ENCODE peak calls at places on chromosomes 6 and 20, in six cellular contexts. One of them, this sample, is unnamed.

GRCh38 chr6:81169166-81169565 is 583.3 kb downstream of the TENT5A start:
- DNase-seq in GM23248: peak; percentile 27
- DNase-seq in thyroid gland: no peak
- DNase-seq in AG10803: peak; percentile 61
- DNase-seq in astrocyte of the spinal cord: peak; percentile 81
- DNase-seq in left ventricle myocardium inferior: no peak
- DNase-seq in this sample: no peak

GRCh38 chr6:134870677-134871498 is 79.0 kb downstream of the ALDH8A1 start:
- DNase-seq in AG10803: peak; percentile 65
- DNase-seq in thyroid gland: no peak
- DNase-seq in GM23248: no peak
- DNase-seq in left ventricle myocardium inferior: no peak
- DNase-seq in astrocyte of the spinal cord: peak; percentile 22
- DNase-seq in this sample: peak; percentile 96

GRCh38 chr6:110682460-110682853 is 132.8 kb downstream of the CDK19 start:
- DNase-seq in thyroid gland: peak; percentile 46
- DNase-seq in GM23248: peak; percentile 82
- DNase-seq in left ventricle myocardium inferior: no peak
- DNase-seq in astrocyte of the spinal cord: peak; percentile 85
- DNase-seq in AG10803: peak; percentile 79
- DNase-seq in this sample: peak; percentile 72

GRCh38 chr6:40338306-40338705 is 248.9 kb downstream of the LRFN2 start:
- DNase-seq in left ventricle myocardium inferior: no peak
- DNase-seq in AG10803: no peak
- DNase-seq in thyroid gland: no peak
- DNase-seq in GM23248: no peak
- DNase-seq in astrocyte of the spinal cord: no peak
- DNase-seq in this sample: no peak

GRCh38 chr6:106788761-106789160 is 159.4 kb downstream of the QRSL1 start:
- DNase-seq in GM23248: no peak
- DNase-seq in astrocyte of the spinal cord: no peak
- DNase-seq in thyroid gland: no peak
- DNase-seq in left ventricle myocardium inferior: no peak
- DNase-seq in AG10803: no peak
- DNase-seq in this sample: no peak

GRCh38 chr6:11493979-11494378 is 43.6 kb upstream of the TMEM170B start:
- DNase-seq in thyroid gland: peak; percentile 6
- DNase-seq in GM23248: peak; percentile 38
- DNase-seq in AG10803: no peak
- DNase-seq in astrocyte of the spinal cord: peak; percentile 28
- DNase-seq in left ventricle myocardium inferior: no peak
- DNase-seq in this sample: no peak

GRCh38 chr6:170292778-170293164 is 1.9 kb upstream of the DLL1 start:
- DNase-seq in left ventricle myocardium inferior: no peak
- DNase-seq in thyroid gland: no peak
- DNase-seq in GM23248: peak; percentile 49
- DNase-seq in AG10803: no peak
- DNase-seq in astrocyte of the spinal cord: no peak
- DNase-seq in this sample: no peak

GRCh38 chr6:107064579-107065065 is 36.6 kb downstream of the MTRES1 start:
- DNase-seq in thyroid gland: peak; percentile 56
- DNase-seq in left ventricle myocardium inferior: no peak
- DNase-seq in GM23248: peak; percentile 49
- DNase-seq in AG10803: peak; percentile 72
- DNase-seq in astrocyte of the spinal cord: peak; percentile 78
- DNase-seq in this sample: peak; percentile 79

GRCh38 chr6:56154076-56154475 is 93.3 kb downstream of the COL21A1 start:
- DNase-seq in thyroid gland: no peak
- DNase-seq in AG10803: no peak
- DNase-seq in left ventricle myocardium inferior: no peak
- DNase-seq in GM23248: no peak
- DNase-seq in astrocyte of the spinal cord: no peak
- DNase-seq in this sample: no peak

GRCh38 chr6:144482142-144482541 is 197.0 kb downstream of the UTRN start:
- DNase-seq in GM23248: peak; percentile 92
- DNase-seq in thyroid gland: peak; percentile 86
- DNase-seq in astrocyte of the spinal cord: peak; percentile 81
- DNase-seq in left ventricle myocardium inferior: peak; percentile 76
- DNase-seq in AG10803: peak; percentile 83
- DNase-seq in this sample: peak; percentile 58

GRCh38 chr20:24670981-24671380 is 201.6 kb downstream of the SYNDIG1 start:
- DNase-seq in left ventricle myocardium inferior: no peak
- DNase-seq in GM23248: no peak
- DNase-seq in AG10803: no peak
- DNase-seq in thyroid gland: no peak
- DNase-seq in astrocyte of the spinal cord: no peak
- DNase-seq in this sample: no peak

GRCh38 chr6:11212625-11213024 is 19.8 kb downstream of the NEDD9 start:
- DNase-seq in left ventricle myocardium inferior: peak; percentile 52
- DNase-seq in thyroid gland: no peak
- DNase-seq in AG10803: peak; percentile 74
- DNase-seq in GM23248: peak; percentile 84
- DNase-seq in astrocyte of the spinal cord: peak; percentile 69
- DNase-seq in this sample: no peak

GRCh38 chr6:120826253-120826652 is 508.0 kb downstream of the TBC1D32 start:
- DNase-seq in AG10803: no peak
- DNase-seq in astrocyte of the spinal cord: peak; percentile 17
- DNase-seq in thyroid gland: peak; percentile 65
- DNase-seq in GM23248: peak; percentile 10
- DNase-seq in left ventricle myocardium inferior: no peak
- DNase-seq in this sample: peak; percentile 12

GRCh38 chr20:47355489-47356219 is 845 bp downstream of the ZMYND8 start:
- DNase-seq in astrocyte of the spinal cord: peak; percentile 35
- DNase-seq in AG10803: no peak
- DNase-seq in thyroid gland: peak; percentile 60
- DNase-seq in GM23248: peak; percentile 28
- DNase-seq in left ventricle myocardium inferior: no peak
- DNase-seq in this sample: peak; percentile 48

GRCh38 chr6:68718379-68719073 is 83.4 kb downstream of the ADGRB3 start:
- DNase-seq in GM23248: peak; percentile 24
- DNase-seq in astrocyte of the spinal cord: peak; percentile 58
- DNase-seq in AG10803: peak; percentile 17
- DNase-seq in thyroid gland: no peak
- DNase-seq in left ventricle myocardium inferior: no peak
- DNase-seq in this sample: no peak

GRCh38 chr20:676315-676937 is 824 bp upstream of the SCRT2 start:
- DNase-seq in left ventricle myocardium inferior: no peak
- DNase-seq in GM23248: no peak
- DNase-seq in AG10803: no peak
- DNase-seq in thyroid gland: no peak
- DNase-seq in astrocyte of the spinal cord: no peak
- DNase-seq in this sample: no peak

GRCh38 chr6:104928141-104928540 is 28.8 kb upstream of the LIN28B start:
- DNase-seq in AG10803: no peak
- DNase-seq in left ventricle myocardium inferior: no peak
- DNase-seq in astrocyte of the spinal cord: no peak
- DNase-seq in thyroid gland: no peak
- DNase-seq in GM23248: no peak
- DNase-seq in this sample: no peak

DNA sequence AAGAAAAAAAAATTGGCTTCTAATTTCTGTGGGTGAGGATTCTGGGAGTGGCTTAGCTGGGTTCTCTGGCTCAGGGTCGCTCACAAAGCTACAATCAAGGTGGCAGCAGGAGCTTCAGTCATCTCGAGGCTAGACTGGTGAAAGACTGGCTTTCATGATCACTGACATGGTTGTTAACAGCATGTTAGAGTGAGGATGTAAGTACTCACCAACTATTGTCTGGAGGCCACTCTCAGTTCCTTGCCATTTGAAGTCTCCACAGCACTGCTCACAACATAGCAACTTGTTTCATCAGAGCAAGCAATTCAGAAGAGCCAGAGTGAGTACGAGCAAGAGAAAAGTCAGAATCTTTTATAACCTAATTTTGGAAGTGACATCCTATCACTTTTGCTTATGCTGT is 145.7 kb upstream of the PRSS16 start:
- DNase-seq in left ventricle myocardium inferior: no peak
- DNase-seq in thyroid gland: no peak
- DNase-seq in GM23248: no peak
- DNase-seq in astrocyte of the spinal cord: no peak
- DNase-seq in AG10803: no peak
- DNase-seq in this sample: no peak
- H3K4me3 ChIP-seq in left ventricle myocardium inferior: no peak overlapping the region
- H3K4me3 ChIP-seq in thyroid gland: no peak overlapping the region
- H3K4me3 ChIP-seq in GM23248: no peak overlapping the region
- H3K4me3 ChIP-seq in astrocyte of the spinal cord: no peak overlapping the region
- H3K4me3 ChIP-seq in AG10803: no peak overlapping the region
- H3K4me3 ChIP-seq in this sample: no peak overlapping the region

DNA sequence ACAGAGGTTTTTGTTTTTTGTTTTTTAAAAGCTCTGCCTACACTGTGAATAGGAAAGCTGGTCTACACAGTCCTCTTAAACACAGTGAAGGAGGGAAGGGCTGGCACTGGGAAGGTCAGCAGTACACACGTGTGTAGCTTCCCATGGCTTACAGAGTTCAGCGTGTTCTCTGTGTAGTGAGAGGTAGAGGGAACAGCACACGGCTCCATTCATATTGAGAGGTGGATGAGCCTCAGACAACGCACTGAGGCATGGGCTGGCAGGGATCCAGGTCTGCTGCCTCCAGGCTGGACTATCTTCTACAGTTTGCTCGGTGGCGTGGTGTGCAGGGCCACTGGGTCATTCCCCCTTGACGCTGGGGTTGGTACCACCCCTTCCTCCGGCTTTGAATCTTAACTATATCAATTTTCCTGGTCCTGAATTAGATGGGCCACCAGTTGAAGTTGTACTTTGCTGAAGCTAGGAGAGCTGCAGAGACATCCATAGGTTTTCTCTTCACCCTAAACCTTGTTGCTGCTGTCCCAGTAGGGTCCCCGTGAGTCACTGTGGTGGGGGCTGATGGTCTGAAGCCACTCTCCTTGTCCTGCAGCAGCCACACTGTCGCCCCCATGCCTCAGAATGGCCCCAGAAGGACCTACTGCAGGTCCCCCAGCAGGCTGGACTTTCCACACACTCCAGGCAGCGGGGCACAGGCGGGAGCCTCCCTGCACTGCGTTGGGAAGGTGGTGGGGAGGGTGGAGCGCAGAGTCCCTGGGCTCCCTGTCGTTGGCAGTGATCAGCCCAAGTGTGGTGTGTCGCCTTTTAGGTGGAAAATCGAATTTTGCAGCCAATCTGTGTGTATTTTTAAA is 2.0 kb downstream of the ARFGAP1 start:
- DNase-seq in astrocyte of the spinal cord: no peak
- DNase-seq in thyroid gland: no peak
- DNase-seq in left ventricle myocardium inferior: no peak
- DNase-seq in AG10803: no peak
- DNase-seq in GM23248: peak; percentile 76
- DNase-seq in this sample: no peak
- H3K4me3 ChIP-seq in astrocyte of the spinal cord: no peak overlapping the region
- H3K4me3 ChIP-seq in thyroid gland: no peak overlapping the region
- H3K4me3 ChIP-seq in left ventricle myocardium inferior: peak overlapping the region; percentile 98
- H3K4me3 ChIP-seq in AG10803: peak overlapping the region; percentile 90
- H3K4me3 ChIP-seq in GM23248: peak overlapping the region; percentile 100
- H3K4me3 ChIP-seq in this sample: no peak overlapping the region

DNA sequence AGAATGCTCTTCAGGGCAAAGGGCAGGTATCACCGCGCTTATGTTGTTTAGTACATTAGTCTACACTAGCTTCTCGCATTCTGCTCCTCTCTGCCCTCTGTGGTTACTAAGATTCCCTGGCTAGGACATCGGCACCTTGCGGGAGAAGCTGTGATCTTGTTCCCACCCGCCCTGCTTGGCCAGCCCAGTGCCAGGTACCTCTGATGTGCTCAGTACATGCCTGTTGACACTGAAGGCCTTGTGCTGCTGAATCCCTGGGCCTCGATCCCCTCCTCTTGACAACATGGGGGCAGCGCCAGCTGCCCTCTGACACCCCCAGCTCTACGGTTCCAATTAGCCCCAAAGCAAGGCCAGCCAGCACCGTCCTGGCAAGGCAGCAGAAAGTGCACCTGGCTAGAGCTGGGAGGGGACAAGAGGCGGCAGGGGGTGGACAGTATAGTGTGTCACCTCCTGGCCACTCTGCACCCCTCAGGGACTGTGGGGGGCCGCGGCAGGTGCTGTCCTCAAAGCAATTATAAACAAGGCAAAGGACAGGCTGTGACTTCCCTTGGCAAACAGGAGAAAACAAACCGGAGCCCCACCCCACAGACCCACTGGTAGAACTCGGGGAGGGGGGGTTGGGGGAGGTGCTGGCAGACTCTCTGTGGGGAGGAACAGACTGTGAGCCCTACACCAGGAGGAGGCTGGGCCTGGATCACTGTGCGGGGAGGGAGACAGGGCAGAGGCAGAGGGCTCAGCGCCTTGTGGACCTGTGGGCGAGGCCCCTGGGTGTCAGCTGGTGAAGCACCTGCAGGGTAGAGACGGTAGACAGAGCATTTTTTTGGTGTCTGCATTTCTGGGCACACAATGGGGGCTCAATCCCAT is 7.1 kb downstream of the TFEB start:
- DNase-seq in thyroid gland: peak; percentile 53
- DNase-seq in AG10803: no peak
- DNase-seq in astrocyte of the spinal cord: no peak
- DNase-seq in GM23248: no peak
- DNase-seq in left ventricle myocardium inferior: no peak
- DNase-seq in this sample: no peak
- H3K4me3 ChIP-seq in thyroid gland: no peak overlapping the region
- H3K4me3 ChIP-seq in AG10803: no peak overlapping the region
- H3K4me3 ChIP-seq in astrocyte of the spinal cord: no peak overlapping the region
- H3K4me3 ChIP-seq in GM23248: no peak overlapping the region
- H3K4me3 ChIP-seq in left ventricle myocardium inferior: no peak overlapping the region
- H3K4me3 ChIP-seq in this sample: no peak overlapping the region

DNA sequence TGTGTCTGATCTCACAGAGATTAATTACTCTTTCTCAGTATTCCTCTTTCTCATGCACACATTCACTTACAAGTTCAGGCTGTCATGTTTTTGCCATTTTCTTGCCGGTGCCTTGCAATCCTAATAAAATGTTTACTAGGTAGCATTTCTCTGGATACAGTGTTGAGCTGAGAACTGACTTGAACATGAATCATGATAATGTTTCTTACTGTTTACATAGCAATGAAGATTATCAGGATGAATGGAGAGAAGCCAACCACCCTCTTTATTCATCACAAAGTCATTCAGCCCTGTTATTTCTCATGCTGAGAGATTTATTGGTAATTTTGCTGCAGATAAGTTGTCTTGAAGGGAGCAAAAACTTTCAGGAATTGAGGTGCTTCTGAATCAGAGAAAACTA is 185.5 kb upstream of the ECI2 start:
- DNase-seq in GM23248: peak; percentile 93
- DNase-seq in AG10803: peak; percentile 93
- DNase-seq in left ventricle myocardium inferior: no peak
- DNase-seq in astrocyte of the spinal cord: peak; percentile 82
- DNase-seq in thyroid gland: no peak
- DNase-seq in this sample: no peak
- H3K4me3 ChIP-seq in GM23248: peak overlapping the region; percentile 4
- H3K4me3 ChIP-seq in AG10803: no peak overlapping the region
- H3K4me3 ChIP-seq in left ventricle myocardium inferior: no peak overlapping the region
- H3K4me3 ChIP-seq in astrocyte of the spinal cord: no peak overlapping the region
- H3K4me3 ChIP-seq in thyroid gland: no peak overlapping the region
- H3K4me3 ChIP-seq in this sample: no peak overlapping the region

DNA sequence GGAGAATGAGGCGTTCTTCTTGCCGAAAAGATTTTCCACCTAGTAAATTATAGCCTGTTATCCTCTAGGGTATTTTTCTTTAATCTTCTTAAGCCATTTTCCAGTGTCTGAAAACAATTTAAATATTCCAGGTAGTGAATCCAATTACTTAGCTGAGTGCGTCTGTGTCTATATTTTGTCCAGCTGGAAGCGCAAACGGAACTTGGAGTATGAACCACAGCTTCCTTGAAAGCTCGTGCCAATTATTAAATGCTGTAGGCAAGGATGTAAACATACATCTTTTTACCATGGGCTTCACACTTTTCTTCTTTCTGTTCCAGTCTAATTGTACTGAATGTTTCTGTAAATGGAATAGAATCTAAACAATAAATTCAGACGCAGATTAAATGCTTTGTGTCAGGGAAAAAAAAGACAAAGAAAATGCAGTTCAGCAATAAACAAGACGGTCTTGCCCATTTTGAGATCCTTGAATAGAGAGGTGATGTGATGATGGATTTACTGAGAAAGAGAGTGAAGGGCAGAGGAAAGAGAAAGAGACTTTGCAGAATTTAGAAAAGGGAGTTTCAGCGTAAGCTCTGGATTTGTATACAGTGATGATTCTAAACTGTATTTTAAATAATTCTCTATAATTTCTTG is 1.9 kb downstream of the PLCB1 start:
- DNase-seq in AG10803: no peak
- DNase-seq in astrocyte of the spinal cord: no peak
- DNase-seq in left ventricle myocardium inferior: no peak
- DNase-seq in thyroid gland: no peak
- DNase-seq in GM23248: no peak
- DNase-seq in this sample: no peak
- H3K4me3 ChIP-seq in AG10803: peak overlapping the region; percentile 66
- H3K4me3 ChIP-seq in astrocyte of the spinal cord: no peak overlapping the region
- H3K4me3 ChIP-seq in left ventricle myocardium inferior: peak overlapping the region; percentile 80
- H3K4me3 ChIP-seq in thyroid gland: no peak overlapping the region
- H3K4me3 ChIP-seq in GM23248: no peak overlapping the region
- H3K4me3 ChIP-seq in this sample: no peak overlapping the region